ENCODE peak calls at places on chromosome 19, in five cellular contexts. K is SK-N-SH, Q is MM.1S, Y is PC-3, U is OCI-LY7. E is an unnamed sample.

GRCh38 chr19:17125052-17125727 is 49.6 kb downstream of the MYO9B start:
- DNase-seq in Y (no peak), K (no peak), Q (peak; percentile 14), U (peak; percentile 65), E (no peak)

GRCh38 chr19:15114153-15114540 is 6.9 kb downstream of the SYDE1 start:
- DNase-seq in Q (no peak), U (no peak), K (peak; percentile 21), Y (no peak), E (no peak)

GRCh38 chr19:44623080-44623479 is 9.7 kb downstream of the IGSF23 start:
- DNase-seq in K (no peak), U (no peak), Q (no peak), Y (peak; percentile 9), E (peak; percentile 30)

GRCh38 chr19:7191946-7192691 is 102.1 kb downstream of the INSR start:
- DNase-seq in Y (no peak), Q (peak; percentile 86), U (no peak), K (no peak), E (no peak)

GRCh38 chr19:51490676-51491075 is 10.9 kb downstream of the SIGLEC12 start:
- DNase-seq in K (no peak), Y (no peak), Q (no peak), U (no peak), E (no peak)

GRCh38 chr19:31340059-31341025 is 8.9 kb downstream of the TSHZ3 start:
- DNase-seq in Q (no peak), Y (no peak), U (peak; percentile 57), K (peak; percentile 74), E (peak; percentile 36)

GRCh38 chr19:31694761-31695160 is 345.5 kb upstream of the TSHZ3 start:
- DNase-seq in U (no peak), Q (no peak), Y (no peak), K (no peak), E (no peak)

GRCh38 chr19:38095411-38096308 is 128.4 kb downstream of the DPF1 start:
- DNase-seq in Y (peak; percentile 68), U (peak; percentile 73), K (peak; percentile 74), Q (peak; percentile 50), E (peak; percentile 78)

GRCh38 chr19:34310494-34310981 is 54.5 kb upstream of the GPI start:
- DNase-seq in Y (no peak), U (peak; percentile 89), Q (no peak), K (no peak), E (no peak)

GRCh38 chr19:46009530-46010510 is 13.0 kb downstream of the PGLYRP1 start:
- DNase-seq in K (peak; percentile 80), Q (peak; percentile 30), Y (peak; percentile 71), U (peak; percentile 63), E (peak; percentile 77)

GRCh38 chr19:1850809-1851544 is 2.7 kb upstream of the REXO1 start:
- DNase-seq in Q (no peak), U (no peak), K (no peak), Y (peak; percentile 30), E (no peak)
- TF ChIP-seq EZH2phosphoT487 in Q (no peak), U (no peak), K (no peak), Y (no peak), E (no peak)

DNA sequence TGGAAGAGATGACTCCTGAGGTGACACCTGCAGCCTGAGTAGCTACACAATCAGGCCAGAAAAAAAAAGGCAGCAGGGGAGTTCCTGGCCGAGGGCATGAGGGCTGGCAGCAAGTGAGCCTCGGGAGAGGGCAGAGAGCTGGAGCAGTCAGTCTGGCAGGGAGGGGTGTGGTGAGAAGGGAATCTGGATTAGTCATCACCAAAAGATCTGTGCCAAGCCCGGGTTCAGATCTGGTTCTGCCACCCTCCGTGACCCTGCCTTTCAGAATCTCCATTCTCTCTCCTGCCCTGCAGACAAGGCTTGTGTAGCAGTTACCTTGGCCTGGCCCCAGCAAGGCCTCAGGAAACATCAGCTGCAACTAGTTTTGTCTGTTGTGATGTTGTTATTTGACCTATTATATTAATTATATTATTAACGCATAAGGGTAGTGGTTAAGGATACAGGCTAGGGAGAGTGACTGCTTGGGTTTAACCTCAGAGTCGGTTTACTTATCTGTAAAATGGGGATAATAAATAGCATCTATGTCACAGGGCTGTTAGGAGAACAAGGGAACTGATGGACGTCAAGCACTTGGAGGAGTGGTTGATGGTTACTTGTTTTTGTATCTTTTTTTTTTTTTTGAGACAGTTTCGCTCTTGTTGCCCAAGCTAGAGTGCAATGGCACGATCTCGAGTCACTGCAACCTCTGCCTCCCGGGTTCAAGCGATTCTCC is 2.7 kb upstream of the CAPNS1 start:
- DNase-seq in Q (peak; percentile 35), K (no peak), U (no peak), Y (peak; percentile 91), E (no peak)
- H2AFZ ChIP-seq in Q (peak overlapping the region; percentile 89), K (peak overlapping the region; percentile 44), U (no peak overlapping the region), Y (peak overlapping the region; percentile 49), E (no peak overlapping the region)

GRCh38 chr19:3055741-3056453 is 6.4 kb downstream of the TLE5 start:
- DNase-seq in Y (peak; percentile 81), U (no peak), Q (no peak), K (no peak), E (peak; percentile 63)
- H3K4me1 ChIP-seq in Y (peaks cover 16% of the 10 kb centered on the region), U (peaks cover 13% of the 10 kb centered on the region), Q (no peaks in the 10 kb centered on the region), K (no peaks in the 10 kb centered on the region), E (peaks cover 47% of the 10 kb centered on the region)

DNA sequence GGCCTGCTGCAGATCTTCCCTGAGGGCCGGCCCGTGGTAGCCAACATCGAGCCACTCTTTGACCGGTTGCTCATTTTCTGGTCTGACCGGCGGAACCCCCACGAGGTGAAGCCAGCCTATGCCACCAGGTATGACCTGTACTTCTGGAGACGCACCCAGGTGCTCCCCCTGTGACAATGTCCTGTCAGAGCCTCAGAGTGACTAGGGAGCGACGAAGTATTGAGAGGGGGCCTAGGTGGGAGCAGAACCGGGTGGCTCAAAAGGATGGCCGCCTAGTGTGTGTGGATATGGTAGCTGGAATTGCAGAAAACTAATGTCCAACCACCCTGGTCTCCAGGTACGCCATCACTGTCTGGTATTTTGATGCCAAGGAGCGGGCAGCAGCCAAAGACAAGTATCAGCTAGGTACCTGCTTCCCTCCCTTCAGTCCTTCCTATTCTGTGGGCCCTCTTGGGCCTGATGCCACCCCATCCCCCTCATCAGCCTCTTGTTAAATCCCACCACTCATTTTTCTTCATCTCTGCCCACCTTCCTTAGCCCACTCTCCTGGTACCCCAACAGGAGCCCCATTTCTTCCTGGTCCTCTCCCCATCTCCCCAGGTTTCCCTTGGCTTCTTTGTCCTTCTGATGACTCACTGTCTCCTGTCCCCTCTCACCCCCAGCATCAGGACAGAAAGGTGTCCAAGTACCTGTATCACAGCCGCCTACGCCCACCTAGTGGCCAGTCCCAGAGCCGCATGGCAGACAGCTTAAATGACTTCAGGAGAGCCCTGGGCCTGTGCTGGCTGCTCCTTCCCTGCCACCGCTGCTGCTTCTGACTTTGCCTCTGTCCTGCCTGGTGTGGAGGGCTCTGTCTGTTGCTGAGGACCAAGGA is 8.4 kb downstream of the EGLN2 start:
- DNase-seq in U (peak; percentile 48), K (no peak), Q (no peak), Y (peak; percentile 49), E (peak; percentile 78)
- TF ChIP-seq EZH2phosphoT487 in U (no peak), K (no peak), Q (no peak), Y (no peak), E (no peak)